ENCODE peak calls at places on chromosome 2, in nine cellular contexts. C is AG08395; L is T follicular helper cell; S is A673; Q is suprapubic skin; G is activated CD4-positive, CD25-positive, alpha-beta regulatory T cell; B is body of pancreas; Y is amniotic stem cell; V is thoracic aorta. W is an unnamed sample.

GRCh38 chr2:44859337-44859736 is 82.2 kb upstream of the SIX3 start:
- DNase-seq in C (no peak), L (no peak), S (no peak), Q (no peak), G (no peak), B (no peak), Y (no peak), V (no peak), W (no peak)

GRCh38 chr2:73933194-73933593 is 6.5 kb downstream of the DGUOK start:
- DNase-seq in C (no peak), L (no peak), S (no peak), Q (no peak), G (no peak), B (no peak), Y (no peak), V (no peak), W (no peak)

GRCh38 chr2:182068811-182069210 is 83.2 kb downstream of the PPP1R1C start:
- DNase-seq in C (no peak), L (no peak), S (peak), Q (no peak), G (no peak), B (no peak), Y (no peak), V (no peak), W (no peak)

GRCh38 chr2:100321181-100321880 is 970 bp downstream of the LONRF2 start:
- DNase-seq in C (peak), L (no peak), S (peak), Q (no peak), G (no peak), B (peak), Y (no peak), V (no peak), W (no peak)

GRCh38 chr2:12931211-12931844 is 214.6 kb downstream of the TRIB2 start:
- DNase-seq in C (peak), L (no peak), S (peak), Q (no peak), G (no peak), B (peak), Y (no peak), V (no peak), W (no peak)

GRCh38 chr2:98461650-98462049 is 17.0 kb downstream of the INPP4A start:
- DNase-seq in C (no peak), L (no peak), S (no peak), Q (no peak), G (no peak), B (no peak), Y (no peak), V (no peak), W (no peak)

GRCh38 chr2:60423066-60423465 is 130.4 kb downstream of the BCL11A start:
- DNase-seq in C (no peak), L (no peak), S (no peak), Q (no peak), G (no peak), B (no peak), Y (no peak), V (no peak), W (no peak)

GRCh38 chr2:173990970-173991819 is 26.0 kb upstream of the SP3 start:
- DNase-seq in C (peak), L (no peak), S (no peak), Q (peak), G (no peak), B (peak), Y (no peak), V (no peak), W (no peak)

GRCh38 chr2:69010437-69011194 is 2.4 kb upstream of the ANTXR1 start:
- DNase-seq in C (no peak), L (no peak), S (peak), Q (no peak), G (no peak), B (no peak), Y (no peak), V (no peak), W (no peak)

GRCh38 chr2:181300600-181301291 is 156.4 kb upstream of the ITGA4 start:
- DNase-seq in C (no peak), L (no peak), S (no peak), Q (no peak), G (no peak), B (no peak), Y (no peak), V (no peak), W (peak)

GRCh38 chr2:68357608-68358337 is 7.3 kb upstream of the PLEK start:
- DNase-seq in C (peak), L (no peak), S (peak), Q (no peak), G (no peak), B (peak), Y (no peak), V (no peak), W (no peak)

GRCh38 chr2:36352024-36352398 is 3.6 kb upstream of the CRIM1 start:
- DNase-seq in C (peak), L (no peak), S (peak), Q (no peak), G (no peak), B (peak), Y (no peak), V (no peak), W (no peak)

GRCh38 chr2:11955314-11955713 is 208.9 kb downstream of the LPIN1 start:
- DNase-seq in C (peak), L (no peak), S (no peak), Q (no peak), G (no peak), B (no peak), Y (no peak), V (no peak), W (no peak)

GRCh38 chr2:30561349-30561748 is 114.3 kb downstream of the LCLAT1 start:
- DNase-seq in C (no peak), L (no peak), S (no peak), Q (no peak), G (no peak), B (no peak), Y (no peak), V (no peak), W (no peak)

GRCh38 chr2:173401716-173402326 is 47.1 kb downstream of the CDCA7 start:
- DNase-seq in C (no peak), L (no peak), S (peak), Q (no peak), G (no peak), B (no peak), Y (no peak), V (no peak), W (no peak)

GRCh38 chr2:39593439-39594393 is 72.0 kb upstream of the TMEM178A start:
- DNase-seq in C (peak), L (no peak), S (peak), Q (no peak), G (no peak), B (peak), Y (peak), V (peak), W (no peak)

GRCh38 chr2:219081096-219081495 is 20.4 kb upstream of the IHH start:
- DNase-seq in C (no peak), L (no peak), S (no peak), Q (no peak), G (no peak), B (no peak), Y (no peak), V (no peak), W (no peak)

GRCh38 chr2:64924178-64924934 is 64.8 kb upstream of the SLC1A4 start:
- DNase-seq in C (no peak), L (no peak), S (no peak), Q (no peak), G (no peak), B (no peak), Y (no peak), V (no peak), W (no peak)

GRCh38 chr2:160255401-160255800 is 55.3 kb upstream of the ITGB6 start:
- DNase-seq in C (no peak), L (no peak), S (no peak), Q (no peak), G (no peak), B (no peak), Y (no peak), V (no peak), W (no peak)

GRCh38 chr2:136920652-136921333 is 155.4 kb downstream of the THSD7B start:
- DNase-seq in C (no peak), L (no peak), S (no peak), Q (no peak), G (no peak), B (no peak), Y (no peak), V (no peak), W (no peak)

GRCh38 chr2:147977679-147978078 is 42.9 kb downstream of the ORC4 start:
- DNase-seq in C (no peak), L (no peak), S (no peak), Q (no peak), G (no peak), B (no peak), Y (no peak), V (no peak), W (no peak)

GRCh38 chr2:118808429-118808809 is 39.0 kb downstream of the EN1 start:
- DNase-seq in C (peak), L (no peak), S (no peak), Q (no peak), G (no peak), B (no peak), Y (no peak), V (no peak), W (no peak)

GRCh38 chr2:9420495-9420894 is 2.8 kb downstream of the ITGB1BP1 start:
- DNase-seq in C (no peak), L (no peak), S (no peak), Q (no peak), G (no peak), B (no peak), Y (no peak), V (no peak), W (no peak)

GRCh38 chr2:42031281-42031680 is 16.5 kb upstream of the PKDCC start:
- DNase-seq in C (no peak), L (no peak), S (no peak), Q (no peak), G (no peak), B (no peak), Y (no peak), V (no peak), W (no peak)

GRCh38 chr2:28399946-28400345 is 7.3 kb downstream of the FOSL2 start:
- DNase-seq in C (no peak), L (no peak), S (no peak), Q (no peak), G (no peak), B (no peak), Y (no peak), V (no peak), W (no peak)

GRCh38 chr2:10844083-10844482 is 31.5 kb upstream of the PDIA6 start:
- DNase-seq in C (peak), L (no peak), S (peak), Q (no peak), G (no peak), B (peak), Y (peak), V (no peak), W (no peak)

GRCh38 chr2:95359035-95359434 is 43.5 kb upstream of the FAHD2A start:
- DNase-seq in C (peak), L (no peak), S (peak), Q (no peak), G (no peak), B (no peak), Y (peak), V (no peak), W (no peak)

GRCh38 chr2:29568135-29568534 is 353.3 kb downstream of the ALK start:
- DNase-seq in C (no peak), L (no peak), S (no peak), Q (no peak), G (no peak), B (no peak), Y (no peak), V (no peak), W (no peak)

GRCh38 chr2:121368841-121369240 is 83.8 kb upstream of the TFCP2L1 start:
- DNase-seq in C (no peak), L (no peak), S (no peak), Q (no peak), G (no peak), B (no peak), Y (no peak), V (no peak), W (no peak)

GRCh38 chr2:156332452-156333273 is at the start of gene NR4A2:
- DNase-seq in C (peak), L (peak), S (peak), Q (peak), G (peak), B (peak), Y (peak), V (peak), W (no peak)

GRCh38 chr2:223896751-223897320 is 48.3 kb downstream of the WDFY1 start:
- DNase-seq in C (no peak), L (no peak), S (no peak), Q (no peak), G (no peak), B (no peak), Y (no peak), V (no peak), W (peak)

W was measured in KG1.